ENCODE peak calls at places on chromosomes 12 and 14, in five cellular contexts. One of them, this sample, is unnamed. For H3K4me1, the result is how much of the 10 kb centered on the place peaks cover.

GRCh38 chr12:22443379-22444316 is 100.7 kb downstream of the C2CD5 start:
- DNase-seq in SK-N-SH: peak
- DNase-seq in OCI-LY7: peak
- DNase-seq in tibial artery: peak
- DNase-seq in spleen: peak
- DNase-seq in this sample: no peak

GRCh38 chr12:111792155-111792876 is 25.6 kb downstream of the ALDH2 start:
- DNase-seq in SK-N-SH: no peak
- DNase-seq in OCI-LY7: no peak
- DNase-seq in tibial artery: peak
- DNase-seq in spleen: no peak
- DNase-seq in this sample: peak

GRCh38 chr12:91926810-91927209 is 218.8 kb downstream of the BTG1 start:
- DNase-seq in SK-N-SH: no peak
- DNase-seq in OCI-LY7: no peak
- DNase-seq in tibial artery: no peak
- DNase-seq in spleen: no peak
- DNase-seq in this sample: no peak

GRCh38 chr12:48104531-48104930 is 1.3 kb downstream of the SENP1 start:
- DNase-seq in SK-N-SH: no peak
- DNase-seq in OCI-LY7: peak
- DNase-seq in tibial artery: no peak
- DNase-seq in spleen: no peak
- DNase-seq in this sample: no peak

GRCh38 chr12:71475280-71475679 is 35.7 kb downstream of the LGR5 start:
- DNase-seq in SK-N-SH: no peak
- DNase-seq in OCI-LY7: no peak
- DNase-seq in tibial artery: peak
- DNase-seq in spleen: no peak
- DNase-seq in this sample: no peak

GRCh38 chr14:55389330-55389729 is 22.3 kb downstream of the ATG14 start:
- DNase-seq in SK-N-SH: no peak
- DNase-seq in OCI-LY7: no peak
- DNase-seq in tibial artery: no peak
- DNase-seq in spleen: no peak
- DNase-seq in this sample: no peak

GRCh38 chr12:119176267-119177055 is 2.3 kb upstream of the HSPB8 start:
- DNase-seq in SK-N-SH: no peak
- DNase-seq in OCI-LY7: no peak
- DNase-seq in tibial artery: peak
- DNase-seq in spleen: no peak
- DNase-seq in this sample: peak

GRCh38 chr12:102965281-102966155 is 8.0 kb downstream of the ASCL1 start:
- DNase-seq in SK-N-SH: peak
- DNase-seq in OCI-LY7: no peak
- DNase-seq in tibial artery: no peak
- DNase-seq in spleen: no peak
- DNase-seq in this sample: no peak

GRCh38 chr12:124686001-124686884 is 118.8 kb upstream of the NCOR2 start:
- DNase-seq in SK-N-SH: no peak
- DNase-seq in OCI-LY7: no peak
- DNase-seq in tibial artery: no peak
- DNase-seq in spleen: no peak
- DNase-seq in this sample: no peak

GRCh38 chr12:9391751-9392240 is 183.6 kb upstream of the PZP start:
- DNase-seq in SK-N-SH: no peak
- DNase-seq in OCI-LY7: no peak
- DNase-seq in tibial artery: no peak
- DNase-seq in spleen: no peak
- DNase-seq in this sample: no peak

GRCh38 chr12:93737457-93738198 is 60.5 kb downstream of the CRADD start:
- DNase-seq in SK-N-SH: no peak
- DNase-seq in OCI-LY7: no peak
- DNase-seq in tibial artery: peak
- DNase-seq in spleen: no peak
- DNase-seq in this sample: no peak

GRCh38 chr12:101813117-101813516 is 17.6 kb downstream of the GNPTAB start:
- DNase-seq in SK-N-SH: no peak
- DNase-seq in OCI-LY7: no peak
- DNase-seq in tibial artery: no peak
- DNase-seq in spleen: no peak
- DNase-seq in this sample: no peak

GRCh38 chr14:90857866-90858265 is 41.6 kb upstream of the TTC7B start:
- DNase-seq in SK-N-SH: no peak
- DNase-seq in OCI-LY7: no peak
- DNase-seq in tibial artery: no peak
- DNase-seq in spleen: no peak
- DNase-seq in this sample: no peak

GRCh38 chr12:81492131-81492720 is 266.9 kb downstream of the PPFIA2 start:
- DNase-seq in SK-N-SH: no peak
- DNase-seq in OCI-LY7: no peak
- DNase-seq in tibial artery: no peak
- DNase-seq in spleen: no peak
- DNase-seq in this sample: no peak

GRCh38 chr14:57189070-57189469 is 79.6 kb downstream of the EXOC5 start:
- DNase-seq in SK-N-SH: peak
- DNase-seq in OCI-LY7: no peak
- DNase-seq in tibial artery: no peak
- DNase-seq in spleen: no peak
- DNase-seq in this sample: no peak

GRCh38 chr12:123075591-123076171 is 75.2 kb downstream of the PITPNM2 start:
- DNase-seq in SK-N-SH: no peak
- DNase-seq in OCI-LY7: peak
- DNase-seq in tibial artery: no peak
- DNase-seq in spleen: peak
- DNase-seq in this sample: peak

GRCh38 chr12:49730050-49730449 is 11.3 kb upstream of the TMBIM6 start:
- DNase-seq in SK-N-SH: no peak
- DNase-seq in OCI-LY7: no peak
- DNase-seq in tibial artery: no peak
- DNase-seq in spleen: no peak
- DNase-seq in this sample: no peak

GRCh38 chr12:10753066-10753465 is 29.9 kb upstream of the YBX3 start:
- DNase-seq in SK-N-SH: no peak
- DNase-seq in OCI-LY7: no peak
- DNase-seq in tibial artery: no peak
- DNase-seq in spleen: no peak
- DNase-seq in this sample: no peak

GRCh38 chr12:7667025-7667575 is 1.4 kb upstream of the APOBEC1 start:
- DNase-seq in SK-N-SH: no peak
- DNase-seq in OCI-LY7: peak
- DNase-seq in tibial artery: no peak
- DNase-seq in spleen: no peak
- DNase-seq in this sample: no peak

GRCh38 chr14:56027421-56027820 is 90.8 kb upstream of the PELI2 start:
- DNase-seq in SK-N-SH: no peak
- DNase-seq in OCI-LY7: no peak
- DNase-seq in tibial artery: no peak
- DNase-seq in spleen: no peak
- DNase-seq in this sample: no peak

GRCh38 chr14:101823511-101824120 is 62.1 kb downstream of the PPP2R5C start:
- DNase-seq in SK-N-SH: no peak
- DNase-seq in OCI-LY7: peak
- DNase-seq in tibial artery: peak
- DNase-seq in spleen: no peak
- DNase-seq in this sample: no peak

GRCh38 chr12:80810874-80811273 is 94.2 kb downstream of the MYF5 start:
- DNase-seq in SK-N-SH: no peak
- DNase-seq in OCI-LY7: no peak
- DNase-seq in tibial artery: no peak
- DNase-seq in spleen: no peak
- DNase-seq in this sample: no peak

GRCh38 chr14:105290598-105291356 is 10.0 kb downstream of the BRF1 start:
- DNase-seq in SK-N-SH: peak
- DNase-seq in OCI-LY7: no peak
- DNase-seq in tibial artery: no peak
- DNase-seq in spleen: no peak
- DNase-seq in this sample: no peak

GRCh38 chr12:94247256-94247655 is 98.9 kb downstream of the PLXNC1 start:
- DNase-seq in SK-N-SH: no peak
- DNase-seq in OCI-LY7: no peak
- DNase-seq in tibial artery: no peak
- DNase-seq in spleen: no peak
- DNase-seq in this sample: no peak

GRCh38 chr12:18895946-18896345 is 158.0 kb downstream of the CAPZA3 start:
- DNase-seq in SK-N-SH: no peak
- DNase-seq in OCI-LY7: no peak
- DNase-seq in tibial artery: no peak
- DNase-seq in spleen: no peak
- DNase-seq in this sample: no peak

GRCh38 chr12:106387847-106388246 is 30.3 kb downstream of the POLR3B start:
- DNase-seq in SK-N-SH: no peak
- DNase-seq in OCI-LY7: no peak
- DNase-seq in tibial artery: no peak
- DNase-seq in spleen: no peak
- DNase-seq in this sample: no peak

GRCh38 chr12:80241576-80242273 is 142.4 kb downstream of the OTOGL start:
- DNase-seq in SK-N-SH: no peak
- DNase-seq in OCI-LY7: no peak
- DNase-seq in tibial artery: no peak
- DNase-seq in spleen: no peak
- DNase-seq in this sample: no peak

GRCh38 chr12:27828196-27828595 is 48.2 kb upstream of the MANSC4 start:
- DNase-seq in SK-N-SH: no peak
- DNase-seq in OCI-LY7: no peak
- DNase-seq in tibial artery: no peak
- DNase-seq in spleen: no peak
- DNase-seq in this sample: no peak

GRCh38 chr14:104392396-104393198 is 187.0 kb upstream of the C14orf180 start:
- DNase-seq in SK-N-SH: peak
- DNase-seq in OCI-LY7: no peak
- DNase-seq in tibial artery: no peak
- DNase-seq in spleen: peak
- DNase-seq in this sample: no peak

GRCh38 chr12:66514581-66514980 is 164.3 kb downstream of the GRIP1 start:
- DNase-seq in SK-N-SH: no peak
- DNase-seq in OCI-LY7: no peak
- DNase-seq in tibial artery: no peak
- DNase-seq in spleen: no peak
- DNase-seq in this sample: no peak

GRCh38 chr12:16587514-16587913 is 18.4 kb downstream of the LMO3 start:
- DNase-seq in SK-N-SH: no peak
- DNase-seq in OCI-LY7: no peak
- DNase-seq in tibial artery: no peak
- DNase-seq in spleen: no peak
- DNase-seq in this sample: no peak
- H3K4me1 ChIP-seq in SK-N-SH: under half
- H3K4me1 ChIP-seq in OCI-LY7: under half
- H3K4me1 ChIP-seq in tibial artery: under half
- H3K4me1 ChIP-seq in spleen: under half
- H3K4me1 ChIP-seq in this sample: under half

DNA sequence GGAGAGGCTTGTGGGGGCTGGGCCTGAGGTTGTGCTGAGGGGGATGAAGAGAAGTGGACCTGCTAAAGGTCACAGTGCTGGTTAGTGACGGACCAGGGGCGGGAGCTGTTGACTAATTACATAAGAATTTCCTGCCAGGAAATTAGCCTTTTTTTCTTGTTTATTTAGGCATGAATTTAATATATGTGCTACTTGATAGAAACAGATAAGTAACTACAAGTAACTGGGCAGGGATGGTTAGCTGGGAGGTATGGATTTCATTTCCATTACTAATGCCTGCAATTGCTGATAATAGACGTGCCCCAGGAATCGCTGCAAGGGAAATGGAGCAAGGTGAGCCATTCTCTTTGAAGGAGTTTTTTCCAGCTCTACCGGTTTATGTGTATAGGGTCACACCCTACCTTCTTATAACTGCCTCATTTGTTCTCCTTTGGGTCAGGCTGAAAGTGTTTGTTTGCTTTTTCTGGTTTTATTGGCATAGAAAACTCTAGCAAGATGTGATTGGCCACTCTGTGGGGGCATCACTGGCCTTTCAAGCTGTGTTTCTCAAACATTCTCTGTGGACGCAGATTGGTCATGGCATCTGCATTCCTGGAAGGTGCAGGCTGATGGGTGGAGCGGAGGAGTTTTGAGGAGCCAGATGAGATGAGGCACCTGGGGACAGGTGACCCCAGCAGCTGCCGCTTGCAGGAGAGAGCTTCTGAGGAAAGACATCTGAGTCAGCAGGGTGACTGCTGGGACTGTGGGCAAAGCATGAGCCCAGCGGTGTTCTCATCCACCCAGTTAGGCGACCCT is 19.0 kb upstream of the GPRC5A start:
- DNase-seq in SK-N-SH: no peak
- DNase-seq in OCI-LY7: no peak
- DNase-seq in tibial artery: no peak
- DNase-seq in spleen: no peak
- DNase-seq in this sample: no peak
- H3K4me3 ChIP-seq in SK-N-SH: peak
- H3K4me3 ChIP-seq in OCI-LY7: no peak
- H3K4me3 ChIP-seq in tibial artery: no peak
- H3K4me3 ChIP-seq in spleen: no peak
- H3K4me3 ChIP-seq in this sample: no peak

GRCh38 chr14:52759145-52759544 is 29.2 kb downstream of the STYX start:
- DNase-seq in SK-N-SH: no peak
- DNase-seq in OCI-LY7: no peak
- DNase-seq in tibial artery: no peak
- DNase-seq in spleen: no peak
- DNase-seq in this sample: no peak

GRCh38 chr14:52755607-52756316 is 25.8 kb downstream of the STYX start:
- DNase-seq in SK-N-SH: no peak
- DNase-seq in OCI-LY7: no peak
- DNase-seq in tibial artery: no peak
- DNase-seq in spleen: no peak
- DNase-seq in this sample: no peak
- H3K27ac ChIP-seq in SK-N-SH: no peak
- H3K27ac ChIP-seq in OCI-LY7: no peak
- H3K27ac ChIP-seq in tibial artery: no peak
- H3K27ac ChIP-seq in spleen: no peak
- H3K27ac ChIP-seq in this sample: no peak

GRCh38 chr12:57175428-57176138 is 28.2 kb upstream of the LRP1-AS start:
- DNase-seq in SK-N-SH: peak
- DNase-seq in OCI-LY7: peak
- DNase-seq in tibial artery: peak
- DNase-seq in spleen: no peak
- DNase-seq in this sample: peak
- H3K4me1 ChIP-seq in SK-N-SH: under half
- H3K4me1 ChIP-seq in OCI-LY7: under half
- H3K4me1 ChIP-seq in tibial artery: under half
- H3K4me1 ChIP-seq in spleen: under half
- H3K4me1 ChIP-seq in this sample: under half